ENCODE peak calls at places on chromosomes 3 and 15, in nine cellular contexts. J, M, Y, T, W, I, F, E and P are unnamed samples. For H3K4me1, the result is how much of the 10 kb centered on the place peaks cover.

GRCh38 chr15:89361451-89362202 is 27.0 kb upstream of the POLG start:
- DNase-seq in T (peak), E (peak), M (peak), W (peak), J (peak), I (peak), Y (peak), F (peak), P (peak)

GRCh38 chr15:27808182-27808581 is 290.9 kb downstream of the OCA2 start:
- DNase-seq in F (no peak), I (no peak), M (no peak), T (no peak), W (no peak), Y (no peak), E (no peak), J (no peak), P (no peak)

GRCh38 chr15:75733761-75734651 is 21.4 kb upstream of the CSPG4 start:
- DNase-seq in Y (peak), E (no peak), F (no peak), I (no peak), M (no peak), W (no peak), J (peak), T (no peak), P (peak)

GRCh38 chr15:72464251-72464650 is 9.9 kb upstream of the ARIH1 start:
- DNase-seq in T (no peak), E (no peak), I (no peak), F (no peak), Y (no peak), J (no peak), M (no peak), W (no peak), P (no peak)

GRCh38 chr3:177337548-177338331 is 140.5 kb upstream of the TBL1XR1 start:
- DNase-seq in J (peak), Y (no peak), T (no peak), E (peak), M (peak), W (no peak), F (peak), I (no peak), P (no peak)

GRCh38 chr15:71962537-71962936 is 152.2 kb downstream of the NR2E3 start:
- DNase-seq in W (no peak), E (no peak), M (no peak), F (no peak), Y (no peak), T (no peak), J (no peak), I (no peak), P (no peak)

GRCh38 chr3:17444865-17445264 is 297.6 kb downstream of the TBC1D5 start:
- DNase-seq in E (no peak), F (no peak), T (no peak), W (no peak), J (no peak), Y (no peak), I (no peak), M (peak), P (no peak)

GRCh38 chr3:108818404-108818803 is 4.2 kb upstream of the TRAT1 start:
- DNase-seq in I (peak), W (no peak), J (no peak), E (peak), T (peak), F (peak), Y (no peak), M (peak), P (no peak)

GRCh38 chr3:64267774-64268604 is 42.7 kb upstream of the PRICKLE2 start:
- DNase-seq in J (peak), I (no peak), M (peak), Y (peak), W (peak), T (peak), E (peak), F (no peak), P (peak)

GRCh38 chr15:39188930-39189329 is 391.9 kb upstream of the THBS1 start:
- DNase-seq in W (no peak), M (peak), I (no peak), J (peak), E (peak), T (no peak), F (no peak), Y (no peak), P (no peak)

GRCh38 chr3:170999737-171000242 is 26.7 kb downstream of the SLC2A2 start:
- DNase-seq in I (no peak), W (no peak), J (no peak), F (no peak), Y (no peak), T (peak), E (peak), M (peak), P (no peak)

GRCh38 chr3:14170569-14171159 is 7.7 kb downstream of the XPC start:
- DNase-seq in E (peak), W (no peak), Y (no peak), J (no peak), M (peak), I (no peak), T (no peak), F (no peak), P (no peak)

GRCh38 chr15:65076486-65077290 is at the start of gene KBTBD13:
- DNase-seq in J (no peak), T (no peak), M (no peak), F (no peak), E (no peak), I (no peak), W (no peak), Y (no peak), P (peak)

GRCh38 chr3:187288176-187288893 is 3.2 kb downstream of the MASP1 start:
- DNase-seq in I (no peak), T (no peak), F (no peak), M (no peak), J (no peak), E (no peak), Y (peak), W (no peak), P (no peak)
- H3K4me3 ChIP-seq in I (no peak), T (no peak), F (no peak), M (peak), J (no peak), E (no peak), Y (no peak), W (peak), P (no peak)

GRCh38 chr3:69113536-69113935 is 8.9 kb downstream of the LMOD3 start:
- DNase-seq in J (no peak), M (peak), T (no peak), W (no peak), E (no peak), F (no peak), Y (no peak), I (no peak), P (no peak)

GRCh38 chr3:69116897-69117296 is 5.5 kb downstream of the LMOD3 start:
- DNase-seq in J (peak), Y (no peak), W (no peak), F (no peak), M (no peak), T (no peak), I (no peak), E (no peak), P (no peak)

GRCh38 chr3:69118555-69118954 is 3.8 kb downstream of the LMOD3 start:
- DNase-seq in F (no peak), J (no peak), W (no peak), T (no peak), Y (no peak), M (no peak), I (no peak), E (no peak), P (no peak)

GRCh38 chr3:69115731-69116130 is 6.7 kb downstream of the LMOD3 start:
- DNase-seq in W (no peak), F (no peak), Y (no peak), T (no peak), E (peak), J (peak), M (peak), I (no peak), P (no peak)

DNA sequence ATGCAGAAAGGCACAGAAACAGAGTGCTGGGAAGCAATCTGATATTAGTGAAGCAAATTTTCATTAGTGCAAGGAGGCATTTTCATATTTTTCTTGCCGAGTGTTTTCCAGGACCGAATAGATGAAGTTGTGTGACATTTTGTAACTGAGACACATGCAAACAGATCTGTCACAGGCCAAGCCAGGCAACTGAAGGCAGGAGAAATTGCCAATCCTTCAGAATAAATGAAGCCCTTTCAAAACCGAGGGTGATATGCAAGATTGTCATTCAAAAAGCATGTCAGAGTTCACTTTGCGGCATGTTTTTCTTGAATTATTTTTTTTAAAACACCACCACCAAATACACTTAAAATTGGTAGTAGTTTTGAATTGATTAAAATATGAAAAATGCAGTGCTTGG is 6.2 kb downstream of the LMOD3 start:
- DNase-seq in T (no peak), E (no peak), M (no peak), W (no peak), Y (no peak), J (no peak), F (no peak), I (no peak), P (no peak)
- H3K4me1 ChIP-seq in T (under half), E (under half), M (under half), W (half or more), Y (under half), J (under half), F (under half), I (under half), P (under half)

GRCh38 chr3:188380722-188381121 is 226.8 kb downstream of the LPP start:
- DNase-seq in T (no peak), F (no peak), M (no peak), Y (no peak), E (no peak), J (peak), I (no peak), W (no peak), P (no peak)

GRCh38 chr3:188380252-188380651 is 226.3 kb downstream of the LPP start:
- DNase-seq in W (no peak), M (no peak), T (no peak), Y (no peak), F (no peak), E (no peak), J (no peak), I (no peak), P (no peak)

GRCh38 chr3:188383763-188384162 is 229.8 kb downstream of the LPP start:
- DNase-seq in T (no peak), F (no peak), M (no peak), J (no peak), W (no peak), I (no peak), E (no peak), Y (no peak), P (no peak)

GRCh38 chr3:188378786-188379185 is 224.8 kb downstream of the LPP start:
- DNase-seq in Y (no peak), J (no peak), M (no peak), E (no peak), W (no peak), I (no peak), T (no peak), F (no peak), P (no peak)
- H3K27ac ChIP-seq in Y (no peak), J (no peak), M (no peak), E (no peak), W (no peak), I (no peak), T (no peak), F (no peak), P (no peak)

DNA sequence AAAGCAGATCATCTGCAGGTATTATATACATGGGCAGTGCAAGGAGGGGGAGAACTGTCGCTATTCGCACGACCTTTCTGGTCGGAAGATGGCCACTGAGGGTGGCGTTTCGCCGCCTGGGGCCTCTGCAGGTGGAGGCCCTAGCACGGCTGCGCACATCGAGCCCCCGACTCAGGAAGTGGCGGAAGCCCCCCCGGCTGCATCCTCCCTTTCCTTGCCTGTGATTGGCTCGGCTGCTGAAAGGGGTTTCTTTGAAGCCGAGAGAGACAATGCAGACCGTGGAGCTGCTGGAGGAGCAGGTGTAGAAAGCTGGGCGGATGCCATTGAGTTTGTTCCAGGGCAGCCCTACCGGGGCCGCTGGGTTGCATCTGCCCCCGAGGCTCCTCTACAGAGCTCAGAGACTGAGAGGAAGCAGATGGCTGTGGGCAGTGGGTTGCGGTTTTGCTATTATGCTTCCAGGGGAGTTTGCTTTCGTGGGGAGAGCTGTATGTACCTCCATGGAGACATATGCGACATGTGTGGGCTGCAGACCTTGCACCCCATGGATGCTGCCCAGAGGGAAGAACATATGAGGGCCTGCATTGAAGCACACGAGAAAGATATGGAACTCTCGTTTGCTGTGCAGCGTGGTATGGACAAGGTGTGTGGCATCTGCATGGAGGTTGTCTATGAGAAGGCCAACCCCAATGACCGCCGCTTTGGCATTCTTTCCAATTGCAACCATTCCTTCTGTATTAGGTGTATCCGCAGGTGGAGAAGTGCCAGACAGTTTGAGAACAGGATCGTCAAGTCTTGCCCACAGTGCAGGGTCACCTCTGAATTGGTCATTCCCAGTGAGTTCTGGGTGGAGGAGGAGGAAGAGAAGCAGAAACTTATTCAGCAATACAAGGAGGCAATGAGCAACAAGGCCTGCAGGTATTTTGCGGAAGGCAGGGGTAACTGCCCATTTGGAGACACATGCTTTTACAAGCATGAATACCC is 886 bp downstream of the MKRN3 start:
- DNase-seq in F (peak), J (peak), T (no peak), Y (no peak), M (no peak), E (peak), I (peak), W (no peak), P (no peak)
- H3K4me3 ChIP-seq in F (peak), J (peak), T (peak), Y (peak), M (no peak), E (no peak), I (peak), W (peak), P (peak)

GRCh38 chr15:95693917-95694316 is 636.6 kb upstream of the NR2F2 start:
- DNase-seq in J (no peak), I (no peak), T (no peak), Y (no peak), W (no peak), M (no peak), F (no peak), E (no peak), P (no peak)
- H3K4me1 ChIP-seq in J (under half), I (under half), T (under half), Y (under half), W (under half), M (under half), F (under half), E (under half), P (under half)

DNA sequence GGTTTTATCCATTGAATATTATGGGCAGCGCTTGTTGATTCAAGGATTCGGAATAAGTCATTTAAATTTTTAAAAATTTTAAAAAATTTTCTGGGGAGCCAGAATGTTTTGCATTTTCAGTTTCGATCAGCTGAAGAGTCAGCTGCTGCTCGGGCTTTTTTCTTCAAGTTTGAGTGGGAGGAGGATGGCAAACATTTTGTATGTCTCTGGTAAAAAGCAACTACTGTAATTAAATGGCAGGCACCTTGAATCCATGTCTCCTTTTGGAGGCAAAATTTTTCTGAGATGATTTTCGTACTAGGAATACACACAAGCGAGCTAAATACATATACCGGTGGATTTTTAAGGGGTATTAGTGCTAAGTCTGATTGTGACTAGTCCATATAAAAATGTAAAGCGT is 612 bp downstream of the C3orf38 start:
- DNase-seq in F (no peak), E (peak), Y (no peak), T (no peak), M (peak), I (peak), J (no peak), W (no peak), P (no peak)
- H3K27ac ChIP-seq in F (peak), E (peak), Y (peak), T (peak), M (peak), I (peak), J (peak), W (peak), P (peak)

GRCh38 chr3:180987344-180987743 is 2.2 kb downstream of the DNAJC19 start:
- DNase-seq in Y (no peak), E (no peak), T (no peak), F (no peak), W (no peak), M (no peak), J (no peak), I (no peak), P (no peak)

GRCh38 chr3:180989291-180990163 is at the start of gene DNAJC19:
- DNase-seq in Y (peak), F (peak), W (peak), I (peak), M (peak), J (peak), T (peak), E (peak), P (peak)

GRCh38 chr3:180996415-180996932 is 6.9 kb upstream of the DNAJC19 start:
- DNase-seq in F (no peak), T (no peak), M (no peak), E (no peak), I (no peak), Y (no peak), J (no peak), W (no peak), P (no peak)

GRCh38 chr3:180990494-180990893 is 958 bp upstream of the DNAJC19 start:
- DNase-seq in Y (no peak), I (no peak), W (no peak), J (no peak), E (no peak), M (no peak), T (no peak), F (no peak), P (no peak)
- H3K4me3 ChIP-seq in Y (peak), I (peak), W (peak), J (peak), E (peak), M (peak), T (peak), F (peak), P (peak)